ENCODE peak calls at places on chromosomes 2 and 18, in nine cellular contexts. W is NCI-H748 treated with DMSO at 0.1 percent for 48 hours; Z is stimulated activated CD4-positive, alpha-beta T cell treated with anti-CD3 and anti-CD28 coated beads, Interleukin-1b, Interleukin-23, amount 100 ng/mL, for 48 hours; J is A549; P is stimulated activated CD8-positive, alpha-beta memory T cell treated with anti-CD3 and anti-CD28 coated beads, Interleukin-7, amount 100 ng/mL, for 24 hours; Y is AG04449; C is activated T-cell treated with anti-CD3 and anti-CD28 coated beads for 48 hours; X is right cardiac atrium; Q is neural crest cell. T is an unnamed sample.

GRCh38 chr2:212249451-212249850 is 289.2 kb downstream of the ERBB4 start:
- DNase-seq in W (no peak), Z (no peak), J (no peak), P (no peak), Y (no peak), C (no peak), X (no peak), Q (no peak), T (no peak)

GRCh38 chr2:197315371-197315770 is 4.8 kb upstream of the ANKRD44 start:
- DNase-seq in W (no peak), Z (no peak), J (no peak), P (no peak), Y (no peak), C (no peak), X (no peak), Q (no peak), T (no peak)

GRCh38 chr18:73674466-73674865 is 473.2 kb downstream of the FBXO15 start:
- DNase-seq in W (no peak), Z (no peak), J (no peak), P (no peak), Y (no peak), C (no peak), X (no peak), Q (no peak), T (no peak)

GRCh38 chr2:223894968-223895367 is 50.2 kb downstream of the WDFY1 start:
- DNase-seq in W (no peak), Z (no peak), J (no peak), P (no peak), Y (no peak), C (no peak), X (no peak), Q (no peak), T (no peak)

GRCh38 chr2:162308747-162309503 is 9.6 kb downstream of the IFIH1 start:
- DNase-seq in W (no peak), Z (no peak), J (no peak), P (no peak), Y (no peak), C (no peak), X (no peak), Q (no peak), T (no peak)

GRCh38 chr2:14778015-14778414 is 145.5 kb downstream of the LRATD1 start:
- DNase-seq in W (no peak), Z (no peak), J (no peak), P (no peak), Y (no peak), C (no peak), X (no peak), Q (no peak), T (no peak)

GRCh38 chr2:223855426-223855825 is 18.0 kb upstream of the AP1S3 start:
- DNase-seq in W (no peak), Z (no peak), J (no peak), P (no peak), Y (peak; percentile 16), C (no peak), X (no peak), Q (no peak), T (no peak)

GRCh38 chr2:43193652-43193995 is 32.8 kb downstream of the ZFP36L2 start:
- DNase-seq in W (no peak), Z (no peak), J (no peak), P (no peak), Y (no peak), C (no peak), X (no peak), Q (no peak), T (no peak)

GRCh38 chr2:70089220-70089945 is 2.1 kb downstream of the PCBP1 start:
- DNase-seq in W (no peak), Z (peak; percentile 42), J (peak; percentile 39), P (no peak), Y (no peak), C (no peak), X (peak; percentile 25), Q (no peak), T (peak; percentile 26)

GRCh38 chr2:67075530-67076253 is 321.4 kb upstream of the ETAA1 start:
- DNase-seq in W (no peak), Z (no peak), J (no peak), P (no peak), Y (no peak), C (no peak), X (no peak), Q (no peak), T (no peak)

GRCh38 chr18:57542126-57542525 is 44.4 kb downstream of the FECH start:
- DNase-seq in W (no peak), Z (no peak), J (no peak), P (no peak), Y (peak; percentile 68), C (no peak), X (no peak), Q (no peak), T (no peak)

GRCh38 chr2:111162718-111163331 is 42.1 kb downstream of the BCL2L11 start:
- DNase-seq in W (no peak), Z (no peak), J (no peak), P (no peak), Y (no peak), C (peak; percentile 10), X (no peak), Q (no peak), T (peak; percentile 30)

GRCh38 chr2:14340703-14341102 is 291.8 kb upstream of the LRATD1 start:
- DNase-seq in W (peak; percentile 6), Z (no peak), J (no peak), P (no peak), Y (no peak), C (no peak), X (no peak), Q (no peak), T (no peak)